ENCODE peak calls at places on chromosome 10, in seven cellular contexts. Y is left lung, Q is IMR-90, M is heart right ventricle, L is lower lobe of right lung, O is pancreas, P is HCT116. Z is an unnamed sample. For H3K4me1, the result is how much of the 10 kb centered on the place peaks cover.

GRCh38 chr10:116207690-116208089 is 65.3 kb downstream of the GFRA1 start:
- ATAC-seq in Y (no peak), P (no peak), L (no peak), O (no peak), Q (no peak), M (no peak), Z (no peak)

GRCh38 chr10:35003906-35004305 is 86.2 kb downstream of the CUL2 start:
- ATAC-seq in Q (no peak), O (no peak), L (no peak), Y (no peak), P (no peak), M (no peak), Z (no peak)

GRCh38 chr10:74058658-74059057 is 60.7 kb downstream of the VCL start:
- ATAC-seq in Q (no peak), M (peak), O (peak), L (peak), P (no peak), Y (peak), Z (no peak)

GRCh38 chr10:87657370-87657769 is 2.3 kb upstream of the PAPSS2 start:
- ATAC-seq in Y (no peak), Q (peak), O (no peak), P (no peak), M (no peak), L (no peak), Z (peak)

GRCh38 chr10:45673074-45673628 is 579 bp upstream of the ZFAND4 start:
- ATAC-seq in L (peak), Q (no peak), P (no peak), O (peak), M (no peak), Y (peak), Z (no peak)

GRCh38 chr10:63409465-63410027 is 56.2 kb downstream of the JMJD1C start:
- ATAC-seq in Q (peak), O (no peak), P (peak), Y (peak), L (no peak), M (no peak), Z (no peak)

GRCh38 chr10:121338206-121338991 is 259.8 kb downstream of the FGFR2 start:
- ATAC-seq in M (no peak), Y (no peak), Q (no peak), O (no peak), L (no peak), P (no peak), Z (no peak)

GRCh38 chr10:27145937-27146336 is 8.2 kb downstream of the YME1L1 start:
- ATAC-seq in M (no peak), Q (no peak), Y (no peak), O (no peak), L (no peak), P (no peak), Z (no peak)

GRCh38 chr10:115029452-115030375 is 63.5 kb upstream of the ATRNL1 start:
- ATAC-seq in O (peak), L (no peak), Y (no peak), Q (no peak), P (no peak), M (no peak), Z (no peak)

GRCh38 chr10:49106451-49106850 is 8.9 kb downstream of the VSTM4 start:
- ATAC-seq in Y (peak), L (peak), O (peak), P (no peak), Q (no peak), M (peak), Z (peak)

GRCh38 chr10:82653244-82653933 is 778.4 kb downstream of the NRG3 start:
- ATAC-seq in Y (no peak), L (no peak), Q (no peak), M (peak), O (no peak), P (no peak), Z (no peak)

GRCh38 chr10:84401838-84402611 is 73.6 kb downstream of the CCSER2 start:
- ATAC-seq in Y (peak), Q (no peak), L (peak), P (no peak), O (no peak), M (peak), Z (no peak)

GRCh38 chr10:87882555-87883294 is 19.3 kb downstream of the PTEN start:
- ATAC-seq in M (no peak), Q (no peak), L (no peak), Y (no peak), O (no peak), P (no peak), Z (no peak)

DNA sequence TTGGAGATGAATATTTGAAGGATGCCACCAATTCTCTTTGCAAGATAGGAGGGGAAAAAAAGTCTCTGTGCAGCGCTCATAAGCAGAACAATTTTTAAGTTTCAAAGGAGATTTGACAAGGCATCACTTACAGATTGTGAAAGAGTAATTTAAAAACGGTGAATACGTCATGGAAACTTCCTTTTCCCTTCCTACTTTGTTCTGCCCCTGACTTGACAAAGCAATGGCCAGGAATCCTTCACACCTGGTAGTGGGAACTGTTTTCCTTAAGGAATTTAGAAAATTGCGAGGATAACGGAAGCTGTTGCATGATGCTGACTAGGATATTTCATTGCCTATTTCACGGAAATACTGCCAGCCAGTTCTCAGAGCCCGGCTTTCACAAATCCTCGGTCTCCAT is 16.7 kb downstream of the FAM107B start:
- ATAC-seq in Y (no peak), O (no peak), P (no peak), Q (no peak), M (no peak), L (peak), Z (no peak)
- H3K4me1 ChIP-seq in Y (under half), O (under half), P (under half), Q (under half), M (under half), L (under half), Z (under half)

GRCh38 chr10:126798649-126799048 is 106.6 kb upstream of the DOCK1 start:
- ATAC-seq in M (no peak), L (no peak), P (no peak), Y (no peak), Q (no peak), O (no peak), Z (no peak)
- TF ChIP-seq CTCF in M (no peak), L (no peak), P (no peak), Y (no peak), Q (no peak), O (no peak), Z (no peak)

GRCh38 chr10:11213156-11213555 is 195.5 kb downstream of the CELF2 start:
- ATAC-seq in M (peak), Q (no peak), P (no peak), Y (no peak), O (peak), L (no peak), Z (no peak)
- H3K4me1 ChIP-seq in M (half or more), Q (under half), P (under half), Y (half or more), O (under half), L (under half), Z (half or more)

DNA sequence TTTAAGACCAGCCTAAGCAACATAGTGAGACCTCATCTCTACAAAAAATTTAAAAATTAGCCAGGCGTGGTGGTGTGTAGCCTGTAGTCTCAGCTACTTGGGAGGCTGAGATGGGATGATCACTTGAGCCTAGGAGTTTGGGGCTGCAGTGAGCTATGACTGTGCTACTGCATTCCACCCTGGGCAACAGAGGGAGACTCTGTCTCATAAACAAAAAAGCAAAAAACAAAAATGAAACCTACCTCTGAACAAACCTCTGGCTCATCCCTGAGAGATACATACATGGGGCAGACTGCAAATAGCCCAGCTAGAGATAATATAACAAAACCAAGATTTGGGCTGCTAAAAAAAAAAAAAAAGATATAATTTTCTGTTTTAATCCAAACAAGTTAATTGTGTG is 19.5 kb downstream of the C10orf67 start:
- ATAC-seq in P (no peak), M (peak), Y (no peak), Q (no peak), L (no peak), O (no peak), Z (no peak)
- TF ChIP-seq CTCF in P (no peak), M (peak), Y (no peak), Q (no peak), L (peak), O (no peak), Z (no peak)

GRCh38 chr10:130493021-130493420 is 356.8 kb downstream of the GLRX3 start:
- ATAC-seq in L (no peak), Q (no peak), O (no peak), Y (no peak), M (no peak), P (no peak), Z (no peak)

GRCh38 chr10:130491698-130492050 is 355.5 kb downstream of the GLRX3 start:
- ATAC-seq in P (no peak), M (no peak), L (no peak), Q (no peak), O (no peak), Y (no peak), Z (no peak)

GRCh38 chr10:130495116-130495862 is 359.1 kb downstream of the GLRX3 start:
- ATAC-seq in P (no peak), O (no peak), L (peak), Y (no peak), Q (no peak), M (no peak), Z (no peak)

GRCh38 chr10:130492266-130492934 is 356.2 kb downstream of the GLRX3 start:
- ATAC-seq in M (no peak), P (no peak), L (peak), Q (no peak), O (no peak), Y (no peak), Z (peak)

GRCh38 chr10:130493446-130494198 is 357.4 kb downstream of the GLRX3 start:
- ATAC-seq in P (no peak), M (no peak), L (no peak), Q (no peak), Y (no peak), O (no peak), Z (no peak)
- H3K4me1 ChIP-seq in P (under half), M (under half), L (under half), Q (under half), Y (under half), O (under half), Z (under half)

GRCh38 chr10:108913300-108913699 is 1010.0 kb downstream of the XPNPEP1 start:
- ATAC-seq in O (no peak), L (no peak), M (no peak), Q (no peak), Y (no peak), P (no peak), Z (no peak)

GRCh38 chr10:108911814-108912541 is 1011.3 kb downstream of the XPNPEP1 start:
- ATAC-seq in M (peak), Y (peak), Q (peak), O (peak), P (no peak), L (peak), Z (peak)
- TF ChIP-seq CTCF in M (peak), Y (peak), Q (peak), O (peak), P (no peak), L (peak), Z (no peak)

Z was measured in gastroesophageal sphincter.